ENCODE peak calls at places on chromosome 11, in ten cellular contexts. One of them, this sample, is unnamed.

GRCh38 chr11:112518371-112518770 is 257.7 kb upstream of the PLET1 start:
- DNase-seq in NCI-H1105: no peak
- DNase-seq in posterior vena cava: no peak
- DNase-seq in activated naive CD4-positive, alpha-beta T cell treated with anti-CD3 and anti-CD28 coated beads for 36 hours: no peak
- DNase-seq in CD8-positive, alpha-beta T cell: no peak
- DNase-seq in left cardiac atrium: no peak
- DNase-seq in brain microvascular endothelial cell: no peak
- DNase-seq in IMR-90: no peak
- DNase-seq in psoas muscle: no peak
- DNase-seq in coronary artery: no peak
- DNase-seq in this sample: no peak

GRCh38 chr11:82980292-82980691 is 78.8 kb downstream of the DDIAS start:
- DNase-seq in NCI-H1105: no peak
- DNase-seq in posterior vena cava: no peak
- DNase-seq in activated naive CD4-positive, alpha-beta T cell treated with anti-CD3 and anti-CD28 coated beads for 36 hours: no peak
- DNase-seq in CD8-positive, alpha-beta T cell: no peak
- DNase-seq in left cardiac atrium: no peak
- DNase-seq in brain microvascular endothelial cell: peak
- DNase-seq in IMR-90: peak
- DNase-seq in psoas muscle: no peak
- DNase-seq in coronary artery: no peak
- DNase-seq in this sample: no peak

GRCh38 chr11:452203-452744 is 2.2 kb downstream of the PTDSS2 start:
- DNase-seq in NCI-H1105: no peak
- DNase-seq in posterior vena cava: no peak
- DNase-seq in activated naive CD4-positive, alpha-beta T cell treated with anti-CD3 and anti-CD28 coated beads for 36 hours: no peak
- DNase-seq in CD8-positive, alpha-beta T cell: no peak
- DNase-seq in left cardiac atrium: no peak
- DNase-seq in brain microvascular endothelial cell: no peak
- DNase-seq in IMR-90: no peak
- DNase-seq in psoas muscle: no peak
- DNase-seq in coronary artery: no peak
- DNase-seq in this sample: no peak

GRCh38 chr11:1053121-1053901 is 16.8 kb upstream of the MUC6 start:
- DNase-seq in NCI-H1105: no peak
- DNase-seq in posterior vena cava: peak
- DNase-seq in activated naive CD4-positive, alpha-beta T cell treated with anti-CD3 and anti-CD28 coated beads for 36 hours: no peak
- DNase-seq in CD8-positive, alpha-beta T cell: no peak
- DNase-seq in left cardiac atrium: peak
- DNase-seq in brain microvascular endothelial cell: no peak
- DNase-seq in IMR-90: no peak
- DNase-seq in psoas muscle: peak
- DNase-seq in coronary artery: no peak
- DNase-seq in this sample: no peak

GRCh38 chr11:3164138-3164539 is 971 bp downstream of the OSBPL5 start:
- DNase-seq in NCI-H1105: no peak
- DNase-seq in posterior vena cava: peak
- DNase-seq in activated naive CD4-positive, alpha-beta T cell treated with anti-CD3 and anti-CD28 coated beads for 36 hours: no peak
- DNase-seq in CD8-positive, alpha-beta T cell: no peak
- DNase-seq in left cardiac atrium: peak
- DNase-seq in brain microvascular endothelial cell: no peak
- DNase-seq in IMR-90: no peak
- DNase-seq in psoas muscle: peak
- DNase-seq in coronary artery: no peak
- DNase-seq in this sample: no peak

GRCh38 chr11:65932558-65932919 is 12.7 kb upstream of the TSGA10IP start:
- DNase-seq in NCI-H1105: no peak
- DNase-seq in posterior vena cava: no peak
- DNase-seq in activated naive CD4-positive, alpha-beta T cell treated with anti-CD3 and anti-CD28 coated beads for 36 hours: no peak
- DNase-seq in CD8-positive, alpha-beta T cell: no peak
- DNase-seq in left cardiac atrium: no peak
- DNase-seq in brain microvascular endothelial cell: peak
- DNase-seq in IMR-90: no peak
- DNase-seq in psoas muscle: no peak
- DNase-seq in coronary artery: no peak
- DNase-seq in this sample: no peak

GRCh38 chr11:64314146-64314804 is 3.1 kb downstream of the TRMT112 start:
- DNase-seq in NCI-H1105: no peak
- DNase-seq in posterior vena cava: no peak
- DNase-seq in activated naive CD4-positive, alpha-beta T cell treated with anti-CD3 and anti-CD28 coated beads for 36 hours: no peak
- DNase-seq in CD8-positive, alpha-beta T cell: no peak
- DNase-seq in left cardiac atrium: no peak
- DNase-seq in brain microvascular endothelial cell: no peak
- DNase-seq in IMR-90: no peak
- DNase-seq in psoas muscle: no peak
- DNase-seq in coronary artery: no peak
- DNase-seq in this sample: no peak

GRCh38 chr11:12269104-12269441 is 108.3 kb upstream of the PARVA start:
- DNase-seq in NCI-H1105: no peak
- DNase-seq in posterior vena cava: peak
- DNase-seq in activated naive CD4-positive, alpha-beta T cell treated with anti-CD3 and anti-CD28 coated beads for 36 hours: no peak
- DNase-seq in CD8-positive, alpha-beta T cell: no peak
- DNase-seq in left cardiac atrium: peak
- DNase-seq in brain microvascular endothelial cell: no peak
- DNase-seq in IMR-90: peak
- DNase-seq in psoas muscle: no peak
- DNase-seq in coronary artery: no peak
- DNase-seq in this sample: no peak

GRCh38 chr11:108199446-108200321 is 22.8 kb downstream of the NPAT start:
- DNase-seq in NCI-H1105: no peak
- DNase-seq in posterior vena cava: no peak
- DNase-seq in activated naive CD4-positive, alpha-beta T cell treated with anti-CD3 and anti-CD28 coated beads for 36 hours: peak
- DNase-seq in CD8-positive, alpha-beta T cell: no peak
- DNase-seq in left cardiac atrium: no peak
- DNase-seq in brain microvascular endothelial cell: peak
- DNase-seq in IMR-90: peak
- DNase-seq in psoas muscle: no peak
- DNase-seq in coronary artery: no peak
- DNase-seq in this sample: no peak

GRCh38 chr11:61334434-61335354 is 1.7 kb downstream of the TKFC start:
- DNase-seq in NCI-H1105: no peak
- DNase-seq in posterior vena cava: no peak
- DNase-seq in activated naive CD4-positive, alpha-beta T cell treated with anti-CD3 and anti-CD28 coated beads for 36 hours: no peak
- DNase-seq in CD8-positive, alpha-beta T cell: no peak
- DNase-seq in left cardiac atrium: no peak
- DNase-seq in brain microvascular endothelial cell: peak
- DNase-seq in IMR-90: peak
- DNase-seq in psoas muscle: no peak
- DNase-seq in coronary artery: no peak
- DNase-seq in this sample: no peak

GRCh38 chr11:59097113-59097708 is 9.8 kb upstream of the FAM111B start:
- DNase-seq in NCI-H1105: no peak
- DNase-seq in posterior vena cava: no peak
- DNase-seq in activated naive CD4-positive, alpha-beta T cell treated with anti-CD3 and anti-CD28 coated beads for 36 hours: peak
- DNase-seq in CD8-positive, alpha-beta T cell: peak
- DNase-seq in left cardiac atrium: peak
- DNase-seq in brain microvascular endothelial cell: peak
- DNase-seq in IMR-90: peak
- DNase-seq in psoas muscle: peak
- DNase-seq in coronary artery: no peak
- DNase-seq in this sample: peak

GRCh38 chr11:94134651-94135512 is 6.2 kb downstream of the PANX1 start:
- DNase-seq in NCI-H1105: no peak
- DNase-seq in posterior vena cava: peak
- DNase-seq in activated naive CD4-positive, alpha-beta T cell treated with anti-CD3 and anti-CD28 coated beads for 36 hours: peak
- DNase-seq in CD8-positive, alpha-beta T cell: no peak
- DNase-seq in left cardiac atrium: peak
- DNase-seq in brain microvascular endothelial cell: peak
- DNase-seq in IMR-90: peak
- DNase-seq in psoas muscle: peak
- DNase-seq in coronary artery: peak
- DNase-seq in this sample: no peak

GRCh38 chr11:28146123-28146751 is 38.0 kb downstream of the METTL15 start:
- DNase-seq in NCI-H1105: no peak
- DNase-seq in posterior vena cava: no peak
- DNase-seq in activated naive CD4-positive, alpha-beta T cell treated with anti-CD3 and anti-CD28 coated beads for 36 hours: no peak
- DNase-seq in CD8-positive, alpha-beta T cell: no peak
- DNase-seq in left cardiac atrium: no peak
- DNase-seq in brain microvascular endothelial cell: peak
- DNase-seq in IMR-90: peak
- DNase-seq in psoas muscle: no peak
- DNase-seq in coronary artery: no peak
- DNase-seq in this sample: no peak

GRCh38 chr11:130313383-130314183 is 1.1 kb downstream of the ZBTB44 start:
- DNase-seq in NCI-H1105: peak
- DNase-seq in posterior vena cava: no peak
- DNase-seq in activated naive CD4-positive, alpha-beta T cell treated with anti-CD3 and anti-CD28 coated beads for 36 hours: no peak
- DNase-seq in CD8-positive, alpha-beta T cell: no peak
- DNase-seq in left cardiac atrium: no peak
- DNase-seq in brain microvascular endothelial cell: no peak
- DNase-seq in IMR-90: peak
- DNase-seq in psoas muscle: no peak
- DNase-seq in coronary artery: no peak
- DNase-seq in this sample: no peak

GRCh38 chr11:110990316-110990715 is 255.2 kb upstream of the POU2AF2 start:
- DNase-seq in NCI-H1105: no peak
- DNase-seq in posterior vena cava: no peak
- DNase-seq in activated naive CD4-positive, alpha-beta T cell treated with anti-CD3 and anti-CD28 coated beads for 36 hours: no peak
- DNase-seq in CD8-positive, alpha-beta T cell: no peak
- DNase-seq in left cardiac atrium: no peak
- DNase-seq in brain microvascular endothelial cell: no peak
- DNase-seq in IMR-90: peak
- DNase-seq in psoas muscle: no peak
- DNase-seq in coronary artery: no peak
- DNase-seq in this sample: no peak

GRCh38 chr11:133605493-133605892 is 73.2 kb upstream of the OPCML start:
- DNase-seq in NCI-H1105: no peak
- DNase-seq in posterior vena cava: no peak
- DNase-seq in activated naive CD4-positive, alpha-beta T cell treated with anti-CD3 and anti-CD28 coated beads for 36 hours: no peak
- DNase-seq in CD8-positive, alpha-beta T cell: no peak
- DNase-seq in left cardiac atrium: no peak
- DNase-seq in brain microvascular endothelial cell: no peak
- DNase-seq in IMR-90: no peak
- DNase-seq in psoas muscle: no peak
- DNase-seq in coronary artery: no peak
- DNase-seq in this sample: no peak

GRCh38 chr11:67264886-67265632 is 1.2 kb upstream of the GRK2 start:
- DNase-seq in NCI-H1105: no peak
- DNase-seq in posterior vena cava: peak
- DNase-seq in activated naive CD4-positive, alpha-beta T cell treated with anti-CD3 and anti-CD28 coated beads for 36 hours: peak
- DNase-seq in CD8-positive, alpha-beta T cell: no peak
- DNase-seq in left cardiac atrium: peak
- DNase-seq in brain microvascular endothelial cell: no peak
- DNase-seq in IMR-90: no peak
- DNase-seq in psoas muscle: no peak
- DNase-seq in coronary artery: no peak
- DNase-seq in this sample: no peak

GRCh38 chr11:92107331-92107730 is 117.3 kb upstream of the FAT3 start:
- DNase-seq in NCI-H1105: no peak
- DNase-seq in posterior vena cava: no peak
- DNase-seq in activated naive CD4-positive, alpha-beta T cell treated with anti-CD3 and anti-CD28 coated beads for 36 hours: no peak
- DNase-seq in CD8-positive, alpha-beta T cell: no peak
- DNase-seq in left cardiac atrium: no peak
- DNase-seq in brain microvascular endothelial cell: no peak
- DNase-seq in IMR-90: no peak
- DNase-seq in psoas muscle: no peak
- DNase-seq in coronary artery: no peak
- DNase-seq in this sample: no peak

GRCh38 chr11:131758726-131759125 is 388.3 kb downstream of the NTM start:
- DNase-seq in NCI-H1105: no peak
- DNase-seq in posterior vena cava: no peak
- DNase-seq in activated naive CD4-positive, alpha-beta T cell treated with anti-CD3 and anti-CD28 coated beads for 36 hours: no peak
- DNase-seq in CD8-positive, alpha-beta T cell: no peak
- DNase-seq in left cardiac atrium: no peak
- DNase-seq in brain microvascular endothelial cell: no peak
- DNase-seq in IMR-90: no peak
- DNase-seq in psoas muscle: no peak
- DNase-seq in coronary artery: no peak
- DNase-seq in this sample: no peak

GRCh38 chr11:8740156-8740555 is 57.6 kb downstream of the RPL27A start:
- DNase-seq in NCI-H1105: no peak
- DNase-seq in posterior vena cava: no peak
- DNase-seq in activated naive CD4-positive, alpha-beta T cell treated with anti-CD3 and anti-CD28 coated beads for 36 hours: no peak
- DNase-seq in CD8-positive, alpha-beta T cell: no peak
- DNase-seq in left cardiac atrium: no peak
- DNase-seq in brain microvascular endothelial cell: no peak
- DNase-seq in IMR-90: no peak
- DNase-seq in psoas muscle: no peak
- DNase-seq in coronary artery: no peak
- DNase-seq in this sample: no peak

GRCh38 chr11:62573006-62573591 is 592 bp downstream of the EEF1G start:
- DNase-seq in NCI-H1105: no peak
- DNase-seq in posterior vena cava: no peak
- DNase-seq in activated naive CD4-positive, alpha-beta T cell treated with anti-CD3 and anti-CD28 coated beads for 36 hours: peak
- DNase-seq in CD8-positive, alpha-beta T cell: no peak
- DNase-seq in left cardiac atrium: peak
- DNase-seq in brain microvascular endothelial cell: no peak
- DNase-seq in IMR-90: no peak
- DNase-seq in psoas muscle: no peak
- DNase-seq in coronary artery: no peak
- DNase-seq in this sample: no peak

GRCh38 chr11:93646399-93646798 is 15.1 kb upstream of the CEP295 start:
- DNase-seq in NCI-H1105: no peak
- DNase-seq in posterior vena cava: no peak
- DNase-seq in activated naive CD4-positive, alpha-beta T cell treated with anti-CD3 and anti-CD28 coated beads for 36 hours: no peak
- DNase-seq in CD8-positive, alpha-beta T cell: no peak
- DNase-seq in left cardiac atrium: no peak
- DNase-seq in brain microvascular endothelial cell: no peak
- DNase-seq in IMR-90: no peak
- DNase-seq in psoas muscle: no peak
- DNase-seq in coronary artery: no peak
- DNase-seq in this sample: no peak

GRCh38 chr11:44766972-44767278 is 40.2 kb downstream of the TSPAN18 start:
- DNase-seq in NCI-H1105: no peak
- DNase-seq in posterior vena cava: no peak
- DNase-seq in activated naive CD4-positive, alpha-beta T cell treated with anti-CD3 and anti-CD28 coated beads for 36 hours: no peak
- DNase-seq in CD8-positive, alpha-beta T cell: no peak
- DNase-seq in left cardiac atrium: peak
- DNase-seq in brain microvascular endothelial cell: peak
- DNase-seq in IMR-90: peak
- DNase-seq in psoas muscle: no peak
- DNase-seq in coronary artery: peak
- DNase-seq in this sample: no peak

GRCh38 chr11:47057374-47057773 is 119.3 kb downstream of the ARFGAP2 start:
- DNase-seq in NCI-H1105: no peak
- DNase-seq in posterior vena cava: no peak
- DNase-seq in activated naive CD4-positive, alpha-beta T cell treated with anti-CD3 and anti-CD28 coated beads for 36 hours: no peak
- DNase-seq in CD8-positive, alpha-beta T cell: no peak
- DNase-seq in left cardiac atrium: no peak
- DNase-seq in brain microvascular endothelial cell: peak
- DNase-seq in IMR-90: no peak
- DNase-seq in psoas muscle: no peak
- DNase-seq in coronary artery: no peak
- DNase-seq in this sample: no peak

GRCh38 chr11:112470355-112470754 is 209.7 kb upstream of the PLET1 start:
- DNase-seq in NCI-H1105: no peak
- DNase-seq in posterior vena cava: no peak
- DNase-seq in activated naive CD4-positive, alpha-beta T cell treated with anti-CD3 and anti-CD28 coated beads for 36 hours: no peak
- DNase-seq in CD8-positive, alpha-beta T cell: no peak
- DNase-seq in left cardiac atrium: no peak
- DNase-seq in brain microvascular endothelial cell: no peak
- DNase-seq in IMR-90: peak
- DNase-seq in psoas muscle: no peak
- DNase-seq in coronary artery: no peak
- DNase-seq in this sample: no peak

GRCh38 chr11:47607380-47607779 is 13.2 kb upstream of the C1QTNF4 start:
- DNase-seq in NCI-H1105: no peak
- DNase-seq in posterior vena cava: peak
- DNase-seq in activated naive CD4-positive, alpha-beta T cell treated with anti-CD3 and anti-CD28 coated beads for 36 hours: no peak
- DNase-seq in CD8-positive, alpha-beta T cell: no peak
- DNase-seq in left cardiac atrium: no peak
- DNase-seq in brain microvascular endothelial cell: peak
- DNase-seq in IMR-90: peak
- DNase-seq in psoas muscle: peak
- DNase-seq in coronary artery: no peak
- DNase-seq in this sample: no peak

GRCh38 chr11:2802389-2803185 is 83.0 kb downstream of the CDKN1C start:
- DNase-seq in NCI-H1105: peak
- DNase-seq in posterior vena cava: peak
- DNase-seq in activated naive CD4-positive, alpha-beta T cell treated with anti-CD3 and anti-CD28 coated beads for 36 hours: peak
- DNase-seq in CD8-positive, alpha-beta T cell: no peak
- DNase-seq in left cardiac atrium: peak
- DNase-seq in brain microvascular endothelial cell: no peak
- DNase-seq in IMR-90: no peak
- DNase-seq in psoas muscle: peak
- DNase-seq in coronary artery: peak
- DNase-seq in this sample: no peak

GRCh38 chr11:102237096-102237735 is 80.1 kb upstream of the BIRC3 start:
- DNase-seq in NCI-H1105: no peak
- DNase-seq in posterior vena cava: no peak
- DNase-seq in activated naive CD4-positive, alpha-beta T cell treated with anti-CD3 and anti-CD28 coated beads for 36 hours: no peak
- DNase-seq in CD8-positive, alpha-beta T cell: no peak
- DNase-seq in left cardiac atrium: no peak
- DNase-seq in brain microvascular endothelial cell: peak
- DNase-seq in IMR-90: peak
- DNase-seq in psoas muscle: no peak
- DNase-seq in coronary artery: no peak
- DNase-seq in this sample: no peak

This sample was measured in KG1.